ENCODE peak calls at places on chromosomes 13 and 19, in ten cellular contexts. B is thoracic aorta, Y is GM12865, E is stomach, P is WERI-Rb-1, A is fibroblast of villous mesenchyme, M is A673, C is MCF 10A, U is IMR-90, L is fibroblast of mammary gland. I is an unnamed sample.

GRCh38 chr19:47179643-47180310 is 49.1 kb downstream of the SAE1 start:
- DNase-seq in C (no peak), P (no peak), A (no peak), U (no peak), E (no peak), L (no peak), B (no peak), Y (no peak), M (no peak), I (no peak)

GRCh38 chr19:51509823-51510660 is 8.4 kb upstream of the SIGLEC12 start:
- DNase-seq in B (no peak), A (no peak), M (no peak), P (no peak), E (no peak), U (no peak), C (no peak), L (no peak), Y (no peak), I (no peak)

GRCh38 chr19:37963190-37963947 is 56.4 kb downstream of the SIPA1L3 start:
- DNase-seq in A (peak), B (no peak), E (no peak), P (peak), L (peak), C (no peak), M (no peak), U (peak), Y (no peak), I (peak)

GRCh38 chr19:10293637-10294367 is 4.0 kb downstream of the ICAM5 start:
- DNase-seq in M (no peak), B (no peak), A (no peak), C (no peak), L (no peak), Y (no peak), U (no peak), E (no peak), P (no peak), I (no peak)

GRCh38 chr19:33798701-33799111 is 2.0 kb downstream of the KCTD15 start:
- DNase-seq in M (no peak), U (peak), A (peak), P (peak), C (no peak), L (no peak), Y (no peak), E (no peak), B (no peak), I (peak)

GRCh38 chr13:51838235-51838846 is 6.6 kb downstream of the TMEM272 start:
- DNase-seq in Y (no peak), L (peak), M (no peak), B (no peak), A (peak), C (no peak), U (peak), P (no peak), E (no peak), I (peak)

GRCh38 chr13:24212674-24213073 is 52.2 kb downstream of the SPATA13 start:
- DNase-seq in U (no peak), L (no peak), C (no peak), B (no peak), M (no peak), E (no peak), P (no peak), Y (no peak), A (no peak), I (no peak)

GRCh38 chr13:99310382-99311031 is 3.3 kb upstream of the GPR183 start:
- DNase-seq in E (no peak), Y (peak), A (peak), M (no peak), L (peak), B (no peak), C (peak), P (no peak), U (peak), I (peak)

GRCh38 chr13:75481176-75482069 is 546 bp downstream of the TBC1D4 start:
- DNase-seq in L (no peak), M (peak), B (no peak), P (peak), C (peak), U (no peak), Y (peak), E (peak), A (no peak), I (no peak)

GRCh38 chr13:42048625-42049453 is at the start of gene DGKH:
- DNase-seq in P (peak), C (peak), U (peak), L (peak), E (peak), Y (peak), M (peak), B (peak), A (peak), I (peak)

GRCh38 chr19:40633207-40633606 is 32.0 kb downstream of the LTBP4 start:
- DNase-seq in U (peak), M (no peak), B (no peak), C (no peak), E (no peak), P (no peak), L (peak), Y (no peak), A (no peak), I (peak)

GRCh38 chr19:48868196-48868886 is at the start of gene PLEKHA4:
- DNase-seq in Y (no peak), M (peak), U (peak), C (peak), P (peak), A (peak), B (no peak), L (peak), E (peak), I (peak)

GRCh38 chr13:30676672-30677071 is 58.7 kb upstream of the ALOX5AP start:
- DNase-seq in A (peak), E (no peak), L (peak), C (peak), Y (no peak), U (peak), P (peak), B (no peak), M (peak), I (peak)
- TF ChIP-seq CTCF in A (peak), E (no peak), L (peak), C (no peak), Y (no peak), U (peak), P (peak), B (peak), M (peak), I (peak)

GRCh38 chr19:8487137-8487851 is 15.1 kb downstream of the PRAM1 start:
- DNase-seq in L (no peak), B (no peak), C (no peak), M (no peak), U (no peak), E (no peak), Y (peak), P (no peak), A (no peak), I (no peak)
- TF ChIP-seq CTCF in L (no peak), B (no peak), C (no peak), M (no peak), U (no peak), E (no peak), Y (no peak), P (no peak), A (no peak), I (no peak)

DNA sequence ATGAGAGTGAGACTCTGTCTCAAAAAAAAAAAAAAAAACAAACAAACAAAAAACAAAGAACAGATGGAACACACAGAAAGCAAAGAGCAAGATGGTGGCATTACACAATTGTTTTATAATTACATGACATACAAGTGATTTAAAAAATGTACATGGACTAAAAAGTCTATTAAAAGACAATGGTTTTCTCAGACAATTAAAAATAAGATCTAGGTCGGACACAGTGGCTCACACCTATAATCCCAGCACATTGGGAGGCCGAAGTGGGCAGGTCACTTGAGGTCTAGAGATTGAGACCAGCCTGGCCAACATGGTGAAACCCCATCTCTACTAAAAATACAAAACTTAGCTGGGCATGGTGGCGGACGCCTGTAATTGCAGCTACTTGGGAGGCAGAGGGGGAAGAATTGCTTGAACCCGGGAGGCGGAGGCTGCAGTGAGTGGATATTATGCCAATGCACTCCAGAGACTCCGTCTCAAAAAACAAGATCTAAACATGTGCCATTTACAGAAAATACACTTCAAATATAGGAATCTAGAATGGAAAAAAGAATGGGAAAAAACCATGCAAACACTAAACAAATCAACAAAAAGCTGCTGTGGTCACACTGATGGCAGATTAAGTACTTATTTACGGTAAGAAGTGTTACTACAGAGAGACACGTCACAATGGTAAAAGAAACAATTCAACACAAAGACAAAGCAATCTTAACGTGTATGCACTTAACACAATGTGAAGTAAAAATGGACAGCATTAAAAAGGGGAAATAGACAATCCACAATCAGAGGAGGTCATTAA is 26.7 kb downstream of the MIER2 start:
- DNase-seq in U (no peak), C (no peak), P (no peak), Y (no peak), M (no peak), A (no peak), E (peak), L (no peak), B (no peak), I (no peak)
- TF ChIP-seq CTCF in U (no peak), C (no peak), P (no peak), Y (no peak), M (peak), A (peak), E (no peak), L (no peak), B (no peak), I (no peak)

DNA sequence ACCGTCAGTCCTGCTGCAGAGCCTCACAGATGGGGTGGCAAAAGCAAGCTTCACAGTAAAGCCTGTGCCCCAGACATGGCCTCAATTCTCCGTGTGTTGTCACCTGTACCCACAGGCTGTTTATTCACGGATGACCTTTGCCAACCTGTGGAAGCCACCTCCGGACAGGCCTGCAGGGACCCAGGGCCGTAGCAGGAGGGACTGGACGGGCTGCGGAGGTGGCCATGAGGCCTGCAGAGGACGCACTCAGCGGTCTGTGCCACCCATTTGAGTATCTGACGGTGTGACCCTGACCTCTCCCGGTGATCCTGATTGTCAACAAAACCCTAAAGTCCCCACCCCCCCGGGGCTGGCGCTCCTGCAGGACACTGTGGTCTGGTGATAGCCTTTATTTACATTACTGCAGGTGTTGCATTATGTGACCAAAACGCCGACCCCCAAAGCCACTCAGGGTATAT is 7.8 kb upstream of the KLF16 start:
- DNase-seq in B (no peak), P (no peak), L (no peak), C (no peak), A (no peak), Y (no peak), E (no peak), U (no peak), M (no peak), I (no peak)
- TF ChIP-seq CTCF in B (no peak), P (no peak), L (no peak), C (no peak), A (no peak), Y (no peak), E (no peak), U (no peak), M (no peak), I (no peak)

DNA sequence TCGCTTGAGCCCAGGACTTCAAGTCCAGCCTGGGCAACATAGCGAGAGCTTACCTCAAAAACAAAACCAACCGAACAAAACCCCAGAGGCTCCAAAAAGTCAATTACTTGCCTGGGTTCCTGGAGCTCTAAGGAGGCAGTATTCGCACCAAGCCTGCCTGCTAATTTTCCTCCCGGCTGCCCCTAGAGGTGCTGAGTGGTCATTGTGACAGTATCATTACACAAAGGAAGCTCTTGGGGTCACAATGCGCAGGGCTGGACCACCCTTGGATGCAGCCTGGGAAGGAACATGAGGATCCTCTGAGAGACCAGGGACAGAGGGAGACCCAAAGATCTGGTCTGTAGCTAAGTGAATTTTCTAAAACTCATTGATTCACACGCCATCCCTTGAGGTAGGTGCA is 8.5 kb upstream of the PEX11G start:
- DNase-seq in C (no peak), B (no peak), L (no peak), M (no peak), P (no peak), Y (no peak), U (no peak), E (no peak), A (no peak), I (no peak)
- TF ChIP-seq CTCF in C (no peak), B (no peak), L (peak), M (peak), P (peak), Y (peak), U (peak), E (no peak), A (peak), I (peak)

GRCh38 chr13:79631260-79631659 is 150.3 kb downstream of the NDFIP2 start:
- DNase-seq in E (no peak), L (peak), Y (no peak), A (peak), P (no peak), U (peak), C (peak), B (no peak), M (peak), I (peak)
- TF ChIP-seq CTCF in E (no peak), L (peak), Y (no peak), A (no peak), P (no peak), U (peak), C (peak), B (no peak), M (peak), I (peak)

GRCh38 chr19:16142032-16142580 is 1.4 kb upstream of the HSH2D start:
- DNase-seq in C (no peak), M (no peak), A (no peak), L (no peak), P (no peak), Y (no peak), U (no peak), E (no peak), B (no peak), I (no peak)

GRCh38 chr19:16144216-16144581 is 714 bp downstream of the HSH2D start:
- DNase-seq in P (no peak), B (no peak), Y (no peak), A (no peak), C (no peak), U (no peak), E (no peak), L (no peak), M (no peak), I (no peak)

GRCh38 chr19:16143399-16144215 is at the start of gene HSH2D:
- DNase-seq in M (no peak), C (peak), A (no peak), E (peak), B (no peak), L (no peak), Y (peak), P (no peak), U (no peak), I (no peak)

GRCh38 chr19:16139752-16140151 is 3.7 kb upstream of the HSH2D start:
- DNase-seq in L (no peak), M (no peak), E (no peak), C (no peak), B (no peak), A (no peak), Y (peak), P (no peak), U (no peak), I (no peak)

DNA sequence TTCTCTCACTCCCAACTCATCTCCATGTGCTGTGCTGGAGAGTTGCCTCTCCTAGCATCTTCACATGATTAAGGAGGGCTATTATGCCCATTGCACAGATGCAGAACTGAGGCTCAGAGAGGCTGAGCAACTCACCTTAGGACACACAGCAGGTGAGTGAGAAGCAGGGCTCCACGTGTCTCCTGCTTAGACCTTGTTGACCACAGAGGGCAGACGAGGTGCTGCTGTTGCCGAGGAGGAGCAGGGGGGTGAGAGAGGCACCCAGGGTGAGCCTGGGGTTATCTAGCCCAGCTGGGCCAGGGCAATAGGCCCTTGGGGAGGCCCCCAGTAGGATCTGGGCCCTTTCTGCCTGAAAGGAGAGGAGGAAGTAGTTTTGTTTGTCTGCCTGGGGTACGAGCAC is 2.4 kb upstream of the HSH2D start:
- DNase-seq in P (no peak), B (no peak), A (no peak), U (no peak), E (no peak), L (no peak), Y (peak), M (no peak), C (no peak), I (no peak)
- TF ChIP-seq CTCF in P (no peak), B (no peak), A (no peak), U (no peak), E (no peak), L (no peak), Y (no peak), M (no peak), C (no peak), I (no peak)

DNA sequence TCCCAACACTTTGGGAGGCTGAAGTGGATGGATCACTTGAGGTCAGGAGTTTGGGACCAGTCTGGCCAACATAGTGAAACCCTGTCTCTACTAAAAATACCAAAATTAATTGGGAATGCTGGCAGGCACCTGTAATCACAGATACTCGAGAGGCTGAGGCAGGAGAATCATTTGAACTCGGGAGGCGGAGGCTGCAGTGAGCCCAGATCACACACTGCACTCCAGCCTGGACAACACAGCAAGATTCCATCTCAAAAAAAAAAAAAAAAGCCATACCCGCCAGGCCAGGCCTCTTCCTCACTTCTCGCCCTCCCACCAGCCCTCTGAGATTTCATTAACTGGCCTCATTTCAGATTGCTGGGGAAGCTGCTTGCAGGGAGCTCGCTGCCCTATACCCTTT is 7.7 kb upstream of the RELB start:
- DNase-seq in Y (no peak), U (no peak), M (no peak), P (no peak), A (no peak), C (no peak), E (no peak), B (no peak), L (no peak), I (no peak)
- TF ChIP-seq CTCF in Y (no peak), U (no peak), M (no peak), P (no peak), A (no peak), C (no peak), E (no peak), B (no peak), L (no peak), I (no peak)

I was measured in AG10803.